ENCODE peak calls at places on chromosomes 1 and 21, in nine cellular contexts. W is AG10803; F is NCI-H1436; S is upper lobe of right lung; L is right lobe of liver; N is HEK293T; O is stimulated activated CD4-positive, alpha-beta T cell treated with anti-CD3 and anti-CD28 coated beads, Interleukin-4, amount 100 ng/mL, for 48 hours; M is GM18507; E is upper lobe of left lung. Q is an unnamed sample.

GRCh38 chr1:109490029-109490933 is 3.6 kb upstream of the CYB561D1 start:
- DNase-seq in W (peak; percentile 69), F (peak; percentile 51), S (no peak), L (peak; percentile 69), N (peak; percentile 78), O (peak; percentile 59), M (peak; percentile 39), E (peak; percentile 47), Q (peak; percentile 51)

GRCh38 chr1:147171399-147172167 is 687 bp downstream of the PRKAB2 start:
- DNase-seq in W (peak; percentile 19), F (no peak), S (no peak), L (peak; percentile 46), N (peak; percentile 26), O (no peak), M (no peak), E (no peak), Q (no peak)

GRCh38 chr21:35616090-35616489 is 444.2 kb downstream of the SETD4 start:
- DNase-seq in W (peak; percentile 75), F (no peak), S (no peak), L (no peak), N (no peak), O (no peak), M (no peak), E (no peak), Q (peak; percentile 80)

GRCh38 chr1:41695118-41695517 is 210.6 kb upstream of the EDN2 start:
- DNase-seq in W (peak; percentile 24), F (no peak), S (peak; percentile 64), L (no peak), N (no peak), O (no peak), M (no peak), E (peak; percentile 47), Q (no peak)

GRCh38 chr21:32645261-32646182 is 33.3 kb upstream of the CFAP298 start:
- DNase-seq in W (no peak), F (no peak), S (peak; percentile 70), L (no peak), N (no peak), O (no peak), M (no peak), E (no peak), Q (no peak)

GRCh38 chr21:42698730-42699129 is 45.3 kb downstream of the PDE9A start:
- DNase-seq in W (no peak), F (no peak), S (peak; percentile 3), L (no peak), N (no peak), O (no peak), M (no peak), E (no peak), Q (no peak)

GRCh38 chr1:111251570-111251969 is 24.1 kb downstream of the CHI3L2 start:
- DNase-seq in W (no peak), F (no peak), S (no peak), L (no peak), N (no peak), O (no peak), M (no peak), E (no peak), Q (no peak)

GRCh38 chr1:93275634-93276295 is 69.9 kb upstream of the DR1 start:
- DNase-seq in W (no peak), F (no peak), S (no peak), L (peak; percentile 54), N (no peak), O (no peak), M (no peak), E (peak; percentile 49), Q (no peak)

GRCh38 chr21:36491191-36491916 is 11.4 kb upstream of the CLDN14 start:
- DNase-seq in W (peak; percentile 78), F (no peak), S (no peak), L (no peak), N (no peak), O (no peak), M (no peak), E (no peak), Q (peak; percentile 4)

GRCh38 chr1:100034465-100034864 is 64.7 kb downstream of the SLC35A3 start:
- DNase-seq in W (peak; percentile 16), F (peak; percentile 52), S (no peak), L (no peak), N (peak; percentile 56), O (no peak), M (no peak), E (no peak), Q (no peak)

GRCh38 chr1:239955431-239955830 is 136.3 kb upstream of the FMN2 start:
- DNase-seq in W (no peak), F (no peak), S (no peak), L (no peak), N (no peak), O (no peak), M (no peak), E (no peak), Q (no peak)

GRCh38 chr21:45010096-45010495 is 64.3 kb upstream of the ADARB1 start:
- DNase-seq in W (peak; percentile 29), F (no peak), S (no peak), L (no peak), N (no peak), O (no peak), M (no peak), E (no peak), Q (no peak)

GRCh38 chr21:39137248-39138186 is 45.7 kb downstream of the PSMG1 start:
- DNase-seq in W (peak; percentile 79), F (no peak), S (no peak), L (no peak), N (no peak), O (no peak), M (no peak), E (no peak), Q (peak; percentile 35)

GRCh38 chr21:39006653-39007417 is 176.4 kb downstream of the PSMG1 start:
- DNase-seq in W (no peak), F (no peak), S (peak; percentile 76), L (peak; percentile 61), N (no peak), O (no peak), M (no peak), E (peak; percentile 73), Q (peak; percentile 32)